ENCODE peak calls at places on chromosome 17, in eight cellular contexts. H is K562, F is GM10248, A is Peyer's patch, J is foreskin fibroblast, U is ovary, T is Calu3, S is endothelial cell. X is an unnamed sample.
A peak's percentile ranks its signal among the peaks of the same experiment; 100 is the strongest.

GRCh38 chr17:11144358-11145233 is 96.4 kb upstream of the SHISA6 start:
- DNase-seq in A (peak; percentile 66), J (no peak), S (no peak), T (peak; percentile 7), U (no peak), F (no peak), H (peak; percentile 4), X (no peak)

GRCh38 chr17:65833214-65833613 is 271.8 kb upstream of the AXIN2 start:
- DNase-seq in J (no peak), H (no peak), S (no peak), F (no peak), U (no peak), T (no peak), A (no peak), X (no peak)

GRCh38 chr17:40648326-40648968 is 829 bp upstream of the SMARCE1 start:
- DNase-seq in J (peak; percentile 5), A (peak; percentile 51), T (no peak), F (no peak), H (no peak), U (no peak), S (no peak), X (peak; percentile 27)

GRCh38 chr17:38352245-38353083 is 820 bp downstream of the SOCS7 start:
- DNase-seq in U (peak; percentile 29), S (peak; percentile 45), F (peak; percentile 37), J (no peak), T (peak; percentile 66), H (peak; percentile 30), A (peak; percentile 52), X (no peak)

GRCh38 chr17:55295411-55296170 is 30.8 kb downstream of the HLF start:
- DNase-seq in T (peak; percentile 66), H (peak; percentile 75), F (peak; percentile 71), A (peak; percentile 73), S (peak; percentile 74), U (no peak), J (no peak), X (no peak)

GRCh38 chr17:68512967-68513474 is 791 bp downstream of the PRKAR1A start:
- DNase-seq in U (no peak), F (no peak), H (peak; percentile 37), J (no peak), A (peak; percentile 60), S (no peak), T (peak; percentile 8), X (no peak)

GRCh38 chr17:63843387-63844292 is 1.2 kb upstream of the SMARCD2 start:
- DNase-seq in S (no peak), U (peak; percentile 77), T (no peak), A (peak; percentile 72), H (no peak), F (peak; percentile 56), J (peak; percentile 66), X (no peak)

GRCh38 chr17:72719582-72720493 is 372.6 kb downstream of the SLC39A11 start:
- DNase-seq in H (no peak), J (no peak), U (no peak), F (no peak), A (peak; percentile 72), S (no peak), T (no peak), X (no peak)

GRCh38 chr17:38671939-38672720 is 2.6 kb downstream of the EPOP start:
- DNase-seq in S (no peak), F (no peak), H (no peak), A (no peak), J (no peak), U (no peak), T (no peak), X (no peak)

GRCh38 chr17:1769826-1770477 is 8.1 kb downstream of the SERPINF1 start:
- DNase-seq in A (no peak), F (no peak), T (no peak), H (no peak), S (no peak), U (no peak), J (no peak), X (no peak)

GRCh38 chr17:10875984-10876555 is 38.2 kb upstream of the PIRT start:
- DNase-seq in J (peak; percentile 1), T (peak; percentile 46), A (peak; percentile 66), F (peak; percentile 42), S (peak; percentile 50), U (no peak), H (peak; percentile 47), X (no peak)

GRCh38 chr17:14301279-14301760 is 439 bp downstream of the HS3ST3B1 start:
- DNase-seq in U (no peak), S (peak; percentile 33), H (peak; percentile 20), F (no peak), A (no peak), J (no peak), T (peak; percentile 40), X (no peak)

GRCh38 chr17:41777579-41778188 is 8.8 kb downstream of the JUP start:
- DNase-seq in T (peak; percentile 50), J (peak; percentile 90), A (peak; percentile 68), S (no peak), U (peak; percentile 88), H (no peak), F (no peak), X (peak; percentile 69)

DNA sequence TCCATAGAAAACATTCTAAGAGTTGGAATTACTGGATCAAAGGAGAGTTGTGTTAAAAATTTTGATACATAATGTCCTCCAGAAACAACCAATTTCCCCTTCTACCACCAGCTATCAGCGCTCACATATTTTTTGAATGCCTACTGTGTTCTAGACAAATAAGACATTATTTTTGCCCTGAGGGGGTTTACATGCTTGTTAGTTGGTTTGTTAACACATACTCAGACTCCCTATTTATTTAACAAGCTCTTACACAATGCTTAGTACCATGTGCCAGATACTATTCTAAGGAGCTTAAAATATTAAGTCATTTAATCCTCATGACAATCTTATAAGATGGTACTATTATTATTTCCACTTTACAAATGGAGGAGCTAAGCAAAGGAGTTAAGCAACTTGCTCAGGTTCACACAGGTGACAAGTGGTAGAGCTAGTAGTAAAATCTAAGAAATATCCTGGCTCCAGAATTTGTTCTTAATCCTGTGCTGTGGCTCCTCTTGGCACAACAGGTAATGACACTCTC is 194.2 kb downstream of the UTP18 start:
- DNase-seq in H (no peak), T (no peak), S (no peak), J (no peak), F (no peak), U (no peak), A (no peak), X (no peak)
- TF ChIP-seq CTCF in H (no peak), T (no peak), S (no peak), J (no peak), F (no peak), U (no peak), A (no peak), X (no peak)

DNA sequence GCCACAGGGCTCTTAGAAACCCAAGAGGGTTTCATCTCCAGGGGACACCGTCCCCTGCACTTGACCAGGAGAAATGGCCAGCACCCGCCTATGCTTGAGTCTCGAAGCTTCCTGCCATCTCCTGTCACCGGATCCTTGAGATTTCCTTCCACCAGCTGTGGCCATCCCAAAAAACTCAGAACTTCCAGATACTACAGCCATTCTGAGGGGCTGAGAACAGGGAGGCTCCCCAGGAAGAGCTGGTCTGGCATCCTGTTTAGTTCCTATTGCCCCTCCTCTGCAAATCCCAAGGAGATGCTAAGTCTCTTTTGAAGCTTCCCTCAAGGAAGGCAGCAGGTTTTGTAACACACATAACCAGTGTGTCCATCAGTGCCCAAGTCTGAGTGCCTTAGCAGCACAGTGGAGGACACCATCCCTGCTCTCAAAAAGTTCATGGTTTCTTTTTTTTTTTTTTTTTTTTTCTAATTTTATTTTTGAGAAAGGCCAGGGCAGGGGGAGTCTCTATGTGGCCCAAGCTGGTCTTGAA is 2.0 kb downstream of the UBALD2 start:
- DNase-seq in F (no peak), J (no peak), A (no peak), U (no peak), T (no peak), H (no peak), S (no peak), X (no peak)
- TF ChIP-seq CTCF in F (no peak), J (no peak), A (no peak), U (no peak), T (no peak), H (no peak), S (no peak), X (no peak)

GRCh38 chr17:5665164-5665563 is 80.9 kb upstream of the NLRP1 start:
- DNase-seq in A (no peak), S (no peak), H (no peak), U (peak; percentile 15), J (no peak), T (no peak), F (no peak), X (no peak)

GRCh38 chr17:5662409-5663150 is 78.3 kb upstream of the NLRP1 start:
- DNase-seq in T (no peak), H (no peak), S (no peak), J (no peak), U (no peak), F (no peak), A (no peak), X (no peak)

GRCh38 chr17:5661486-5662125 is 77.3 kb upstream of the NLRP1 start:
- DNase-seq in H (no peak), F (no peak), T (no peak), J (no peak), S (no peak), U (no peak), A (no peak), X (no peak)
- TF ChIP-seq CTCF in H (no peak), F (no peak), T (no peak), J (no peak), S (no peak), U (no peak), A (no peak), X (no peak)

GRCh38 chr17:69722518-69722917 is 308.0 kb downstream of the MAP2K6 start:
- DNase-seq in S (no peak), H (no peak), J (no peak), F (no peak), U (no peak), T (no peak), A (no peak), X (no peak)

GRCh38 chr17:69716571-69716970 is 302.1 kb downstream of the MAP2K6 start:
- DNase-seq in A (no peak), S (no peak), T (no peak), J (peak; percentile 62), F (no peak), H (no peak), U (no peak), X (peak; percentile 54)

GRCh38 chr17:69717214-69717613 is 302.7 kb downstream of the MAP2K6 start:
- DNase-seq in F (no peak), J (no peak), S (no peak), T (no peak), A (no peak), U (no peak), H (no peak), X (no peak)

GRCh38 chr17:69717819-69718218 is 303.3 kb downstream of the MAP2K6 start:
- DNase-seq in T (no peak), U (no peak), J (no peak), S (no peak), H (no peak), F (no peak), A (no peak), X (no peak)

DNA sequence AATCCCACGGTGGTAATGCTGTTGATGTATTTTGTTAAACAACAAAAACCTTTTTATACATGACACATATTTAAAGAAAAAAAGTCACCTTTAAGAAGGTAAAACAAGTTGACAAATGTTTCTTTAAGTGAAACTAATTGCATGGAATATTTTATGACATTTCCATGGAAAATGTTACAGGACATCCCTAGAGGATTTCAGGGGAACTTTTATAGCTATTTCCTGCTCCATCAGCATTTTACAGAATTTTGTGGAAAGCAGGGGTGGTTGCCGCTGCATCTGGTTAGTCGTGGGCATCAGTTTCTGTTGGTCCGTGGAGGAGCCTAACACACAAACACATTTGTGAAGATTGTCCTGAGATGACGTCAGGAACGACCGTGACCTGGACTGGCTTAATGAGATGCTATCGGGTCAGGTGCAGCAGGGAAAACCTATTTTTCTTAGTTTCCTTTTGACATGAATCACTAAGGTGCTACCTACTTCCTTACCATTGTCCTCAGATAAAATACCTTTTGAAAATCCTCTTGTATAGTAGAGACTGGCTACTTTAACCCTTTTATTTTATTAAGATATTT is 305.1 kb downstream of the MAP2K6 start:
- DNase-seq in J (no peak), S (no peak), H (no peak), F (no peak), T (no peak), A (no peak), U (no peak), X (no peak)
- TF ChIP-seq CTCF in J (no peak), S (no peak), H (no peak), F (no peak), T (no peak), A (no peak), U (no peak), X (no peak)

X was measured in AG09319.